ENCODE peak calls at places on chromosomes 6 and 20, in eight cellular contexts. E is fibroblast of pulmonary artery, N is lower lobe of right lung, F is GM23338, S is choroid plexus epithelial cell, O is ovary, R is left ventricle myocardium inferior, Q is AG09309. V is an unnamed sample.

GRCh38 chr6:136425793-136426192 is 124.4 kb downstream of the MAP7 start:
- DNase-seq in E (no peak), N (no peak), F (no peak), S (no peak), O (no peak), R (no peak), Q (no peak), V (no peak)

GRCh38 chr20:63007722-63008488 is 1.1 kb upstream of the BHLHE23 start:
- DNase-seq in E (no peak), N (no peak), F (peak), S (no peak), O (no peak), R (no peak), Q (no peak), V (no peak)

GRCh38 chr6:70312165-70312564 is 9.3 kb upstream of the COL9A1 start:
- DNase-seq in E (peak), N (no peak), F (peak), S (peak), O (no peak), R (no peak), Q (peak), V (peak)

GRCh38 chr20:61735503-61735785 is 330.2 kb downstream of the TAF4 start:
- DNase-seq in E (no peak), N (peak), F (no peak), S (no peak), O (no peak), R (no peak), Q (no peak), V (no peak)

GRCh38 chr6:91572855-91573254 is 986.0 kb upstream of the MAP3K7 start:
- DNase-seq in E (no peak), N (no peak), F (no peak), S (no peak), O (no peak), R (no peak), Q (no peak), V (no peak)

GRCh38 chr6:17714879-17715860 is 8.4 kb upstream of the NUP153 start:
- DNase-seq in E (peak), N (no peak), F (no peak), S (peak), O (no peak), R (no peak), Q (peak), V (peak)

GRCh38 chr20:59015812-59016711 is 3.2 kb upstream of the TUBB1 start:
- DNase-seq in E (no peak), N (no peak), F (no peak), S (no peak), O (no peak), R (no peak), Q (no peak), V (no peak)

GRCh38 chr6:46583081-46583480 is 69.5 kb downstream of the CYP39A1 start:
- DNase-seq in E (no peak), N (no peak), F (no peak), S (peak), O (no peak), R (no peak), Q (no peak), V (no peak)

GRCh38 chr6:75296811-75297779 is 12.5 kb upstream of the TMEM30A start:
- DNase-seq in E (peak), N (no peak), F (peak), S (peak), O (no peak), R (no peak), Q (peak), V (peak)

GRCh38 chr6:113564401-113565161 is 292.6 kb upstream of the MARCKS start:
- DNase-seq in E (peak), N (peak), F (peak), S (peak), O (peak), R (peak), Q (peak), V (peak)

GRCh38 chr20:41174782-41175181 is 37.4 kb downstream of the PLCG1 start:
- DNase-seq in E (no peak), N (no peak), F (no peak), S (peak), O (no peak), R (peak), Q (no peak), V (no peak)

GRCh38 chr6:49849121-49849907 is 17.0 kb downstream of the CRISP1 start:
- DNase-seq in E (peak), N (no peak), F (peak), S (peak), O (no peak), R (no peak), Q (peak), V (peak)

GRCh38 chr20:49353348-49353747 is 75.5 kb upstream of the ZNFX1 start:
- DNase-seq in E (no peak), N (no peak), F (no peak), S (no peak), O (no peak), R (no peak), Q (no peak), V (no peak)

GRCh38 chr20:4667371-4667773 is 54.3 kb upstream of the PRND start:
- DNase-seq in E (no peak), N (no peak), F (no peak), S (no peak), O (no peak), R (no peak), Q (no peak), V (no peak)

GRCh38 chr6:73514746-73515110 is 6.1 kb downstream of the EEF1A1 start:
- DNase-seq in E (peak), N (no peak), F (peak), S (no peak), O (no peak), R (no peak), Q (no peak), V (no peak)

GRCh38 chr6:88813045-88813444 is 150.4 kb downstream of the RNGTT start:
- DNase-seq in E (no peak), N (no peak), F (no peak), S (peak), O (no peak), R (no peak), Q (no peak), V (no peak)

GRCh38 chr6:84635081-84635745 is 129.2 kb downstream of the TBX18 start:
- DNase-seq in E (peak), N (no peak), F (no peak), S (peak), O (no peak), R (no peak), Q (no peak), V (no peak)

GRCh38 chr6:137115653-137116052 is 57.8 kb downstream of the IL22RA2 start:
- DNase-seq in E (no peak), N (no peak), F (no peak), S (peak), O (no peak), R (no peak), Q (no peak), V (no peak)

GRCh38 chr6:33742837-33743236 is 3.9 kb downstream of the IP6K3 start:
- DNase-seq in E (no peak), N (no peak), F (no peak), S (no peak), O (no peak), R (no peak), Q (no peak), V (no peak)

GRCh38 chr20:63957690-63958441 is 1.6 kb upstream of the UCKL1 start:
- DNase-seq in E (peak), N (no peak), F (peak), S (no peak), O (peak), R (no peak), Q (no peak), V (no peak)

GRCh38 chr20:14264869-14265268 is 72.5 kb downstream of the FLRT3 start:
- DNase-seq in E (peak), N (no peak), F (peak), S (peak), O (no peak), R (no peak), Q (peak), V (peak)
- TF ChIP-seq CTCF in E (peak), N (no peak), F (peak), S (peak), O (no peak), R (peak), Q (peak), V (peak)

GRCh38 chr20:11890331-11891080 is 27.2 kb upstream of the BTBD3 start:
- DNase-seq in E (peak), N (peak), F (peak), S (peak), O (peak), R (peak), Q (peak), V (peak)
- H3K4me3 ChIP-seq in E (peak), N (peak), F (peak), S (peak), O (peak), R (peak), Q (peak), V (peak)

GRCh38 chr20:39778847-39779641 is 816.9 kb downstream of the DHX35 start:
- DNase-seq in E (no peak), N (no peak), F (peak), S (peak), O (no peak), R (no peak), Q (no peak), V (no peak)
- TF ChIP-seq CTCF in E (no peak), N (no peak), F (no peak), S (peak), O (no peak), R (no peak), Q (peak), V (no peak)

GRCh38 chr20:45032276-45032675 is 66.0 kb downstream of the STK4 start:
- DNase-seq in E (no peak), N (no peak), F (no peak), S (no peak), O (no peak), R (no peak), Q (no peak), V (no peak)
- H3K4me3 ChIP-seq in E (no peak), N (no peak), F (no peak), S (no peak), O (no peak), R (no peak), Q (no peak), V (no peak)

GRCh38 chr20:32024683-32025295 is 14.6 kb downstream of the CCM2L start:
- DNase-seq in E (no peak), N (no peak), F (no peak), S (no peak), O (no peak), R (no peak), Q (no peak), V (no peak)
- TF ChIP-seq CTCF in E (no peak), N (no peak), F (no peak), S (no peak), O (no peak), R (no peak), Q (no peak), V (no peak)

DNA sequence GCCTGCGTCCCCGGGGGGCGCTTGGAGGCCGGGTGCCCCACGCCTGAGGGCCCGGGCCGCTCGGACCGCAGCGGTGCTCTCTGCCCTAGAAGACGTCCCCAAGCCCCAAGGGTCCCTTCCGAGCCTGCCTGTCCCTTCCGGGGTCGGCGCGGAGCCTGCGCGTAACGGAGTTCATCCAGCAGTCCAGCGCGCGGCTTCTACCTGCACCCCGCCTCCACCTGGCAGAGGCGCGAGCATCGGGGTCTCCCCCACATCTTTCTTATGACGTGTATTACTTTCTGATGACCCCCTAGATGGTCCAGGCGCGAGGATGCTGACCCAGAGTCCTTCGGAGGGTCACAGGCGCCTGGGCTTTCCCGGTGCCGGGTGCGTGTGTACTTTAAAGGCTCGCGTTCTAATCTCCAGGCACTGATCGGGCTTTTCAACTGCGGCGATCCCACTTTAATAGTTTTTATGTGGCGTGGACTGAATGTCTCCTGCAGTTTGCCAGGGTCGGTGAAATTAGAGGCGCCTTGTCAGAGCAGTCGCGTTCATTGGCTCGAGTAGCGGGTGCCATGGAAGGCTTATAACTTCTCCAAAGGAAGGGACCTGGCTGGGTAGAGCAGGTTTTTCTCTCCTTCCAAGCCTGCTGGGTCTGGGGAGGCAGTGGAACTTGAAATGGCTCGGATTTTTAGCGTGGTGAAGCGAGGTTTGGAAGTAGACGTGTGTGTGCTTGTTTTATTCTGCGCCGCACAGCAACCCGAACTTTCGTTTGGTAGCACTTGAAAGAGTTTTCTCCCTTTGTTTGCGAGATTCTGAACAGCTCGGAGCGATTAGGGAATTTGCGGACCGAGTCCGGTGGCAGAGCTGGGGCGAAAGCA is 974 bp downstream of the EYA4 start:
- DNase-seq in E (peak), N (no peak), F (peak), S (peak), O (no peak), R (peak), Q (no peak), V (no peak)
- H3K4me3 ChIP-seq in E (peak), N (peak), F (peak), S (peak), O (peak), R (peak), Q (peak), V (no peak)

GRCh38 chr6:144152334-144152900 is 2.1 kb downstream of the STX11 start:
- DNase-seq in E (no peak), N (peak), F (no peak), S (no peak), O (no peak), R (no peak), Q (no peak), V (no peak)

GRCh38 chr6:144149894-144150672 is at the start of gene STX11:
- DNase-seq in E (peak), N (peak), F (peak), S (peak), O (peak), R (peak), Q (no peak), V (no peak)

GRCh38 chr6:144149558-144149893 is 791 bp upstream of the STX11 start:
- DNase-seq in E (no peak), N (peak), F (no peak), S (no peak), O (no peak), R (no peak), Q (no peak), V (no peak)

GRCh38 chr6:144150673-144151009 is 324 bp downstream of the STX11 start:
- DNase-seq in E (peak), N (peak), F (peak), S (peak), O (peak), R (no peak), Q (no peak), V (no peak)

DNA sequence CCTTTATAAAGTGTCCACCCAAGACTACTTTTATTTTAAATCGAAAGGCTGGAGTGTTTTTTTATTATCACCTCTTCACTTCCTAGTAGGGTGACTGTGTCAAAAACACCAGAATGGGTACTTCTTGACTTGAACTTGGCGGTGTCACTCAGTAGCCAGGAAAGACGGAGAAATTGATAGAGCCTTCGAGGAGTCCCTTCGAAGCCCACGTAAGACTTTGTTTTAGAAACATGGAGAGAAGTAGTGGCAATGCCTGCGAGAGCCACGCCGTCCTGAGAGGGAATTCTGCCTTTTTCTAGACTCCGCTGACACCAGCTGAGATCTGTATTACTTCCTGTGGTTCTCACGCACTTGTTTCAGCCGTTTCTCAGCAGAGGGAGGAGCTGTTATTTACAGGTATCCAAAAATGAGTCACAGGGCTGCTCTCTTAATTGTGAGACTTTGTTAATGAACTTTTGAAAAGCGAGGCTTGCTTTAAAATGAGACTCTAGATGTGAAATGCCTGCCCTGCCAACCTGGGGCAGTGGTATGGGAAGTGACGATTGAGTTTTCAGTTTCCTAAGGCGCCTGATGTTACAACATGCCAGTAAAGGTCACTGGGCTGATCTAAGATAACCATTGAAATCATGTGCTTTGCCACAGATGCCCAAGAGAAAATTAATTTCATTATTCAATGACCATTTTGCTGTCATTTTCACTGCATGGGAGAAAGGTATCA is 852 bp downstream of the STX11 start:
- DNase-seq in E (peak), N (peak), F (peak), S (peak), O (no peak), R (no peak), Q (no peak), V (no peak)
- TF ChIP-seq CTCF in E (no peak), N (no peak), F (no peak), S (no peak), O (no peak), R (no peak), Q (no peak), V (no peak)

DNA sequence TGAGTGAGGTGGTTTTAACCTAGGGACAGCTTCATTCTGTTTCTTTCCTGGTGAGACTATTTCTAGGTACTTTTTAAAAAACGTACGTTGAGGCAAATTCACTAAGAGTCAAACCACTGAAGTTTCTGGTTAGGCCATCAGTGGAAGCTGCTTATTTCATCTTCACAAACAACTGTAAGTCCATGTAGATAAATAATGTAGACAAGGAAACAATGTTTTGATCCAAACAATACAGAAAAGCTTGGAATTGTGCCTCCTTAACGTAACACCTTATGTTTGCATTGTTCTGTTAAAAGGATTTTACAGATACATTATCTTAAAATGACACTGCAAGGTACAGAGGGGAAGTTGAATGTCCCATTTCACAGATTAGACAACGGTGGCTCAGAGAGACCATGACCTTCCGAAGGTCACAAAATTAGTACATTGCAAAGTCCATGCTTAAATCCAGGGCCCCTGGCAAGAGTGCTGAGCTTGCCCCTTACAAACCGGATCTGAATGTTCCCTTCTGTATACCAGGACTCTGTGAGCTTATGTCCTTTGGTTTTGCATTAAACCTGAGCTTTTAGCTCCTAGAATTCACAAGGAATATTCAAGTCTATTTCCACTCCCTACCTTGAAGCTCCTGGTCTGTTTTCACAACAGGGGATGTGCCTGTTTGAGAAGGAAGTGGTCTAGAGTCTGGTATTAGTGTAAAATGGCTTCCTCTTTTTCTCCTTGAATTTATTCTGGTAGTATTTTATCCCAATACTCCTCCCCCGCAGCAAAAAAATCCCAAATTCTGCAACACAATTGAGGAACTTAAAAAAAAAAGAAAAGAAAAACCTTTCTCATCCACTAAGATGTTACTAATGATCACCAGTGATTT is 28.8 kb upstream of the ZNF217 start:
- DNase-seq in E (peak), N (no peak), F (peak), S (peak), O (peak), R (no peak), Q (no peak), V (no peak)
- H3K4me3 ChIP-seq in E (no peak), N (no peak), F (no peak), S (no peak), O (no peak), R (peak), Q (no peak), V (no peak)

DNA sequence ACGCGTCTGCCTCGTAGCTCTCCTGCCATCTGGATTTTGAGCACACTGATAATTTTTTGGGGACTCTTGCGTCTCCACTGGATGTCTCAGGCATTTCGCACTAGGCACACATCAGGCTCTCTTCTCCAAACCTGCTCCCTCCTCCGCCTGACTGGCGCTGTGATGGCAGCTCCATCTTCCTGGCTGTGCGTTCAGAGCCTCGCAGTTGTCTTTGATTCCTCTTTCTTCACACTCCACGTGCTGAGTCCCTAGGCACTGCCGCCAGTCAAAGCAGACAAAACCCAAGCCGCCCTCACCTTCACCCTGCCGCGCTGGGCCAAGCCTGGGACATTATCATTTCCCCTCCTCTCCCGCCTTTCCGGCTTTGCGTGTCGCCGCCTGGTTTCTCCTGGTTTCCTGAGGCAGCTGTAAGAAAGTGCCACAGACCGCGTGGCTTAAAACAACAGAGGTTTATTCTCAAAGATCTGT is 778 bp downstream of the PSMG4 start:
- DNase-seq in E (peak), N (no peak), F (peak), S (peak), O (no peak), R (peak), Q (no peak), V (no peak)
- TF ChIP-seq CTCF in E (no peak), N (no peak), F (no peak), S (peak), O (no peak), R (no peak), Q (no peak), V (no peak)